ENCODE peak calls at places on chromosomes 5 and 9, in eight cellular contexts. One of them, this sample, is unnamed.

GRCh38 chr5:140351609-140352334 is 5.4 kb upstream of the HBEGF start:
- DNase-seq in endothelial cell of umbilical vein: peak
- DNase-seq in upper lobe of right lung: no peak
- DNase-seq in fibroblast of mammary gland: peak
- DNase-seq in vagina: no peak
- DNase-seq in astrocyte of the cerebellum: peak
- DNase-seq in stomach: no peak
- DNase-seq in kidney epithelial cell: no peak
- DNase-seq in this sample: no peak

GRCh38 chr5:93035194-93035593 is 545.8 kb downstream of the NR2F1-AS1 start:
- DNase-seq in endothelial cell of umbilical vein: peak
- DNase-seq in upper lobe of right lung: no peak
- DNase-seq in fibroblast of mammary gland: no peak
- DNase-seq in vagina: no peak
- DNase-seq in astrocyte of the cerebellum: no peak
- DNase-seq in stomach: no peak
- DNase-seq in kidney epithelial cell: no peak
- DNase-seq in this sample: no peak

GRCh38 chr9:92980085-92980745 is 32.9 kb downstream of the FGD3 start:
- DNase-seq in endothelial cell of umbilical vein: no peak
- DNase-seq in upper lobe of right lung: no peak
- DNase-seq in fibroblast of mammary gland: no peak
- DNase-seq in vagina: no peak
- DNase-seq in astrocyte of the cerebellum: no peak
- DNase-seq in stomach: no peak
- DNase-seq in kidney epithelial cell: no peak
- DNase-seq in this sample: no peak

GRCh38 chr5:180690562-180690961 is 41.2 kb upstream of the FLT4 start:
- DNase-seq in endothelial cell of umbilical vein: no peak
- DNase-seq in upper lobe of right lung: no peak
- DNase-seq in fibroblast of mammary gland: no peak
- DNase-seq in vagina: no peak
- DNase-seq in astrocyte of the cerebellum: no peak
- DNase-seq in stomach: no peak
- DNase-seq in kidney epithelial cell: no peak
- DNase-seq in this sample: no peak

GRCh38 chr9:130292104-130292503 is 26.5 kb downstream of the HMCN2 start:
- DNase-seq in endothelial cell of umbilical vein: no peak
- DNase-seq in upper lobe of right lung: no peak
- DNase-seq in fibroblast of mammary gland: peak
- DNase-seq in vagina: no peak
- DNase-seq in astrocyte of the cerebellum: no peak
- DNase-seq in stomach: no peak
- DNase-seq in kidney epithelial cell: no peak
- DNase-seq in this sample: peak

GRCh38 chr5:60705144-60705543 is 5.2 kb upstream of the DEPDC1B start:
- DNase-seq in endothelial cell of umbilical vein: no peak
- DNase-seq in upper lobe of right lung: no peak
- DNase-seq in fibroblast of mammary gland: no peak
- DNase-seq in vagina: no peak
- DNase-seq in astrocyte of the cerebellum: no peak
- DNase-seq in stomach: no peak
- DNase-seq in kidney epithelial cell: no peak
- DNase-seq in this sample: no peak

GRCh38 chr5:59021837-59022514 is 439.1 kb downstream of the RAB3C start:
- DNase-seq in endothelial cell of umbilical vein: no peak
- DNase-seq in upper lobe of right lung: peak
- DNase-seq in fibroblast of mammary gland: no peak
- DNase-seq in vagina: no peak
- DNase-seq in astrocyte of the cerebellum: no peak
- DNase-seq in stomach: peak
- DNase-seq in kidney epithelial cell: no peak
- DNase-seq in this sample: peak

GRCh38 chr5:79454043-79454442 is 59.9 kb downstream of the HOMER1 start:
- DNase-seq in endothelial cell of umbilical vein: no peak
- DNase-seq in upper lobe of right lung: no peak
- DNase-seq in fibroblast of mammary gland: no peak
- DNase-seq in vagina: no peak
- DNase-seq in astrocyte of the cerebellum: no peak
- DNase-seq in stomach: no peak
- DNase-seq in kidney epithelial cell: no peak
- DNase-seq in this sample: no peak

GRCh38 chr5:80289320-80289719 is 30.5 kb upstream of the SPZ1 start:
- DNase-seq in endothelial cell of umbilical vein: no peak
- DNase-seq in upper lobe of right lung: no peak
- DNase-seq in fibroblast of mammary gland: no peak
- DNase-seq in vagina: no peak
- DNase-seq in astrocyte of the cerebellum: no peak
- DNase-seq in stomach: no peak
- DNase-seq in kidney epithelial cell: no peak
- DNase-seq in this sample: no peak

GRCh38 chr5:112411903-112412302 is 7.2 kb downstream of the EPB41L4A start:
- DNase-seq in endothelial cell of umbilical vein: no peak
- DNase-seq in upper lobe of right lung: no peak
- DNase-seq in fibroblast of mammary gland: no peak
- DNase-seq in vagina: no peak
- DNase-seq in astrocyte of the cerebellum: no peak
- DNase-seq in stomach: no peak
- DNase-seq in kidney epithelial cell: no peak
- DNase-seq in this sample: no peak
- H3K4me3 ChIP-seq in endothelial cell of umbilical vein: peak
- H3K4me3 ChIP-seq in upper lobe of right lung: no peak
- H3K4me3 ChIP-seq in fibroblast of mammary gland: no peak
- H3K4me3 ChIP-seq in vagina: no peak
- H3K4me3 ChIP-seq in astrocyte of the cerebellum: no peak
- H3K4me3 ChIP-seq in stomach: no peak
- H3K4me3 ChIP-seq in kidney epithelial cell: no peak
- H3K4me3 ChIP-seq in this sample: no peak

GRCh38 chr9:74555015-74555414 is 57.9 kb downstream of the RORB start:
- DNase-seq in endothelial cell of umbilical vein: no peak
- DNase-seq in upper lobe of right lung: no peak
- DNase-seq in fibroblast of mammary gland: no peak
- DNase-seq in vagina: no peak
- DNase-seq in astrocyte of the cerebellum: no peak
- DNase-seq in stomach: no peak
- DNase-seq in kidney epithelial cell: no peak
- DNase-seq in this sample: no peak

GRCh38 chr9:74556685-74557084 is 59.5 kb downstream of the RORB start:
- DNase-seq in endothelial cell of umbilical vein: no peak
- DNase-seq in upper lobe of right lung: no peak
- DNase-seq in fibroblast of mammary gland: peak
- DNase-seq in vagina: no peak
- DNase-seq in astrocyte of the cerebellum: no peak
- DNase-seq in stomach: no peak
- DNase-seq in kidney epithelial cell: no peak
- DNase-seq in this sample: no peak

GRCh38 chr9:74555625-74556024 is 58.5 kb downstream of the RORB start:
- DNase-seq in endothelial cell of umbilical vein: no peak
- DNase-seq in upper lobe of right lung: no peak
- DNase-seq in fibroblast of mammary gland: no peak
- DNase-seq in vagina: no peak
- DNase-seq in astrocyte of the cerebellum: no peak
- DNase-seq in stomach: no peak
- DNase-seq in kidney epithelial cell: no peak
- DNase-seq in this sample: no peak

DNA sequence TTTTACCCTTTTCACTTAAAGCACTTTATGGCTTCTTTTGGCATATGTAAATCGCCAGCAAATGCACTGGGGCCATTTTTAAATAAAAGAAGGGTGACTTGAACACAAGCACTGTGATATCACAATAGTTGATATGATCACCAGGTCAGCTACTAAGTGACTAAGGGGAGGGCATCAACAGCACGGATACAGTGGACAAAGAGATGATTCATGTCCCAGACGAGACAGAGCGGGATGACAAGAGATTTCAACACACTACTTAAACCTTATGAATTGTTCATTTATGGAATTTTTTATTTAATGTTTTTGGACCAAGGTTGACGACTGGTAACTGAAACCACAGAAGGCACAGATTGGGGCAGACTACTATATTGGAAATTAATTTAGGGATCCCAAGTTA is 54.1 kb downstream of the RORB start:
- DNase-seq in endothelial cell of umbilical vein: no peak
- DNase-seq in upper lobe of right lung: no peak
- DNase-seq in fibroblast of mammary gland: peak
- DNase-seq in vagina: no peak
- DNase-seq in astrocyte of the cerebellum: no peak
- DNase-seq in stomach: no peak
- DNase-seq in kidney epithelial cell: no peak
- DNase-seq in this sample: no peak
- TF ChIP-seq CTCF in endothelial cell of umbilical vein: no peak
- TF ChIP-seq CTCF in upper lobe of right lung: no peak
- TF ChIP-seq CTCF in fibroblast of mammary gland: no peak
- TF ChIP-seq CTCF in vagina: no peak
- TF ChIP-seq CTCF in astrocyte of the cerebellum: no peak
- TF ChIP-seq CTCF in stomach: no peak
- TF ChIP-seq CTCF in kidney epithelial cell: no peak
- TF ChIP-seq CTCF in this sample: no peak

GRCh38 chr9:124261787-124262595 is 4.2 kb downstream of the NEK6 start:
- DNase-seq in endothelial cell of umbilical vein: peak
- DNase-seq in upper lobe of right lung: no peak
- DNase-seq in fibroblast of mammary gland: no peak
- DNase-seq in vagina: no peak
- DNase-seq in astrocyte of the cerebellum: no peak
- DNase-seq in stomach: no peak
- DNase-seq in kidney epithelial cell: no peak
- DNase-seq in this sample: no peak

GRCh38 chr9:124262596-124263045 is 4.9 kb downstream of the NEK6 start:
- DNase-seq in endothelial cell of umbilical vein: no peak
- DNase-seq in upper lobe of right lung: no peak
- DNase-seq in fibroblast of mammary gland: no peak
- DNase-seq in vagina: no peak
- DNase-seq in astrocyte of the cerebellum: no peak
- DNase-seq in stomach: no peak
- DNase-seq in kidney epithelial cell: no peak
- DNase-seq in this sample: no peak

GRCh38 chr9:124258765-124259272 is 1.1 kb downstream of the NEK6 start:
- DNase-seq in endothelial cell of umbilical vein: peak
- DNase-seq in upper lobe of right lung: no peak
- DNase-seq in fibroblast of mammary gland: no peak
- DNase-seq in vagina: no peak
- DNase-seq in astrocyte of the cerebellum: no peak
- DNase-seq in stomach: no peak
- DNase-seq in kidney epithelial cell: no peak
- DNase-seq in this sample: no peak

GRCh38 chr9:124259273-124260078 is 1.7 kb downstream of the NEK6 start:
- DNase-seq in endothelial cell of umbilical vein: peak
- DNase-seq in upper lobe of right lung: peak
- DNase-seq in fibroblast of mammary gland: peak
- DNase-seq in vagina: no peak
- DNase-seq in astrocyte of the cerebellum: peak
- DNase-seq in stomach: peak
- DNase-seq in kidney epithelial cell: no peak
- DNase-seq in this sample: peak

DNA sequence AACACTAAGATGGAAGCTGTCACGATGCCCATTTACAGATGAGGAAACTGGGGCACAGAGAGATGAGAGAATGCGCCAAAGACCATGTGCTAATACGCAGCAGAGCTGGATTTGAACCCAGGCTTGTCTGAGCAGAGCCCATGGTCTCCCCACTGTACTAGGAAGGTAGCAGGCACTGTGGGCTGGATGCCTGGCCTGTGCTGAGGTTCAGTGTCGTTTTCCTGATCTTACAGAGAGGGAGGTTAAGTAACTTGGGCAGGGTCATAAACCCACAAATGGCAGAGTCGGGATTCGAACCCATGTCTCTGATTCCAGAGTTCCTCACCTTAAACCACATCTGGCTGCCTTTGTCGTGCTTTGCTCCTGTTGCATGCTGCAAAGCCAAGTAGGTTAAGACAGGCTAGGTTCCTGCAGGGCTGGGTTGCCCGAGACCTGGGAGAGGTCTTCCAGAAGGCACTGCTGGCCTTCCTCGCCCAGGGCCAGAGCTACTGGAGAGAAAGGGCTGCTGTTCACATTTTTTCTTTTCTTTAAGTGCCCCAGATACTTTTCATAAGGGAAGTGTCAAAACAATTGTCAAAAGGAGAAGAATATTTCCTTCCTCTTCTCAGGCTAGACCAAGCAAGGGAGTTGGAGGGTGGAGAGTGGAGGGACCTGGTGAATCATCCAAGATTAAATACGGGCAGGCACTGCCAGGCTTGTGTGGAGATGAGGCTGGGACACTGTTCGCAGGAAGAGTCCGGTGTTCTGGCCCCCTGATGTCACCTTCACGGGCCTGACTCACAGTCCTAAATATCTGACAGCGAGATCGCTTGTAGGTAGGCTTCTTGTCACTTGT is 3.2 kb downstream of the NEK6 start:
- DNase-seq in endothelial cell of umbilical vein: peak
- DNase-seq in upper lobe of right lung: no peak
- DNase-seq in fibroblast of mammary gland: peak
- DNase-seq in vagina: no peak
- DNase-seq in astrocyte of the cerebellum: no peak
- DNase-seq in stomach: peak
- DNase-seq in kidney epithelial cell: no peak
- DNase-seq in this sample: no peak
- H3K4me3 ChIP-seq in endothelial cell of umbilical vein: peak
- H3K4me3 ChIP-seq in upper lobe of right lung: peak
- H3K4me3 ChIP-seq in fibroblast of mammary gland: peak
- H3K4me3 ChIP-seq in vagina: peak
- H3K4me3 ChIP-seq in astrocyte of the cerebellum: peak
- H3K4me3 ChIP-seq in stomach: no peak
- H3K4me3 ChIP-seq in kidney epithelial cell: no peak
- H3K4me3 ChIP-seq in this sample: peak

DNA sequence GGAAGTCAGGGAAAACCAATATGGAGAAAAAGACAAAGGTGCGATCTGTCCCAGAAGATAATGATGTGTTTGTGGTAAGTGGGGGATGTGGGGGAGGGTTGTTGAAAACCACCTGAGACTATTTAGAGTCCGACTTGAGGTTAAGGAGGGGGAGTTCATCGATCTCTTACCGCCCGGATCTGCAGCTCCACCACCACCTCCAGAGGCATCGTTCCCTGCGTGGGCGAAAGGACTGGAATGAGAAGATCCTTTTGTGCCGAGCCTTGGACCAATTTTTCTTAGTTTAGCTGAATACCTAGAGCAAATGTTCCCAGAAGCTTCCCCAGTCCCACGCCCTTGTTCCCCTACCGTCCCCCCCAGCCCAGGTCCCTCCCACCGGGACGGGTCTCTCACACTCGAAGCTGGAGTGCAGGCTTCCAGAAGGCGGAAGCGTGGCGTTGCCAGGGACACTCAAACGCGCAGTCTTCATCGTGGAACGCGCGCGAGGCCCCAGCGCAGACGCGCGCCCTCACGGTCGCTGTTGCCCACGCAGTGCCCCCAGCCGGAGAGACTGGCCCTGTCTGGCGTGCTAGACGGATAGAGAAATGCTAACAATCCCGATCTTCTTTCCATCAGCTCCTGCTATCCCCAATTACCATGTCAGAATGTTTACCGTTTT is at the start of gene SPATA6L:
- DNase-seq in endothelial cell of umbilical vein: peak
- DNase-seq in upper lobe of right lung: peak
- DNase-seq in fibroblast of mammary gland: peak
- DNase-seq in vagina: no peak
- DNase-seq in astrocyte of the cerebellum: no peak
- DNase-seq in stomach: peak
- DNase-seq in kidney epithelial cell: no peak
- DNase-seq in this sample: peak
- TF ChIP-seq CTCF in endothelial cell of umbilical vein: peak
- TF ChIP-seq CTCF in upper lobe of right lung: peak
- TF ChIP-seq CTCF in fibroblast of mammary gland: no peak
- TF ChIP-seq CTCF in vagina: no peak
- TF ChIP-seq CTCF in astrocyte of the cerebellum: no peak
- TF ChIP-seq CTCF in stomach: no peak
- TF ChIP-seq CTCF in kidney epithelial cell: peak
- TF ChIP-seq CTCF in this sample: no peak

This sample was measured in sigmoid colon.